ENCODE peak calls at places on chromosomes 11 and 22, in six cellular contexts. V is neural crest cell, N is fibroblast of pulmonary artery, U is AG09319, I is Panc1, D is IMR-90. O is an unnamed sample.

GRCh38 chr22:29167032-29167911 is 38.4 kb upstream of the EMID1 start:
- DNase-seq in V (no peak), N (no peak), U (no peak), I (no peak), D (no peak), O (no peak)

GRCh38 chr11:57387284-57388030 is 3.0 kb downstream of the PRG2 start:
- DNase-seq in V (no peak), N (peak; percentile 48), U (no peak), I (no peak), D (no peak), O (no peak)

GRCh38 chr11:121194731-121195596 is 93.9 kb downstream of the TECTA start:
- DNase-seq in V (peak; percentile 74), N (peak; percentile 79), U (peak; percentile 25), I (peak; percentile 46), D (peak; percentile 64), O (peak; percentile 66)

GRCh38 chr22:30027169-30027568 is 53.1 kb upstream of the HORMAD2 start:
- DNase-seq in V (no peak), N (no peak), U (no peak), I (no peak), D (no peak), O (no peak)

GRCh38 chr22:45162531-45162930 is 1.2 kb upstream of the NUP50 start:
- DNase-seq in V (no peak), N (no peak), U (no peak), I (no peak), D (no peak), O (no peak)

GRCh38 chr22:48501231-48501750 is 1326.4 kb downstream of the BRD1 start:
- DNase-seq in V (no peak), N (no peak), U (no peak), I (no peak), D (no peak), O (no peak)

GRCh38 chr11:6607190-6607635 is 3.6 kb downstream of the ILK start:
- DNase-seq in V (no peak), N (no peak), U (no peak), I (no peak), D (no peak), O (no peak)

GRCh38 chr22:19878461-19879247 is 24.0 kb upstream of the GNB1L start:
- DNase-seq in V (no peak), N (no peak), U (peak; percentile 29), I (no peak), D (peak; percentile 26), O (no peak)

GRCh38 chr11:10139656-10140055 is 154.4 kb downstream of the SBF2 start:
- DNase-seq in V (no peak), N (peak; percentile 84), U (no peak), I (no peak), D (peak; percentile 68), O (no peak)

GRCh38 chr22:22210889-22211833 is 33.4 kb upstream of the VPREB1 start:
- DNase-seq in V (no peak), N (no peak), U (no peak), I (no peak), D (no peak), O (no peak)

GRCh38 chr11:103806130-103806900 is 230.1 kb upstream of the DDI1 start:
- DNase-seq in V (no peak), N (peak; percentile 92), U (peak; percentile 57), I (no peak), D (peak; percentile 93), O (no peak)

GRCh38 chr22:28560005-28560742 is 119.5 kb downstream of the TTC28 start:
- DNase-seq in V (no peak), N (peak; percentile 78), U (no peak), I (no peak), D (peak; percentile 82), O (no peak)

GRCh38 chr22:50015451-50016307 is 3.1 kb upstream of the IL17REL start:
- DNase-seq in V (no peak), N (no peak), U (no peak), I (no peak), D (no peak), O (peak; percentile 8)

GRCh38 chr11:73353422-73353821 is 22.8 kb upstream of the RELT start:
- DNase-seq in V (no peak), N (no peak), U (no peak), I (no peak), D (no peak), O (no peak)

GRCh38 chr22:49328630-49329405 is 498.9 kb downstream of the BRD1 start:
- DNase-seq in V (no peak), N (no peak), U (no peak), I (no peak), D (no peak), O (no peak)

GRCh38 chr11:30585892-30586250 is 282 bp downstream of the MPPED2 start:
- DNase-seq in V (no peak), N (no peak), U (no peak), I (no peak), D (no peak), O (peak; percentile 78)

GRCh38 chr11:288328-289144 is at the start of gene PGGHG:
- DNase-seq in V (peak; percentile 40), N (peak; percentile 33), U (no peak), I (no peak), D (no peak), O (peak; percentile 81)

GRCh38 chr22:30413001-30413400 is 12.6 kb upstream of the MTFP1 start:
- DNase-seq in V (no peak), N (no peak), U (no peak), I (no peak), D (no peak), O (no peak)

DNA sequence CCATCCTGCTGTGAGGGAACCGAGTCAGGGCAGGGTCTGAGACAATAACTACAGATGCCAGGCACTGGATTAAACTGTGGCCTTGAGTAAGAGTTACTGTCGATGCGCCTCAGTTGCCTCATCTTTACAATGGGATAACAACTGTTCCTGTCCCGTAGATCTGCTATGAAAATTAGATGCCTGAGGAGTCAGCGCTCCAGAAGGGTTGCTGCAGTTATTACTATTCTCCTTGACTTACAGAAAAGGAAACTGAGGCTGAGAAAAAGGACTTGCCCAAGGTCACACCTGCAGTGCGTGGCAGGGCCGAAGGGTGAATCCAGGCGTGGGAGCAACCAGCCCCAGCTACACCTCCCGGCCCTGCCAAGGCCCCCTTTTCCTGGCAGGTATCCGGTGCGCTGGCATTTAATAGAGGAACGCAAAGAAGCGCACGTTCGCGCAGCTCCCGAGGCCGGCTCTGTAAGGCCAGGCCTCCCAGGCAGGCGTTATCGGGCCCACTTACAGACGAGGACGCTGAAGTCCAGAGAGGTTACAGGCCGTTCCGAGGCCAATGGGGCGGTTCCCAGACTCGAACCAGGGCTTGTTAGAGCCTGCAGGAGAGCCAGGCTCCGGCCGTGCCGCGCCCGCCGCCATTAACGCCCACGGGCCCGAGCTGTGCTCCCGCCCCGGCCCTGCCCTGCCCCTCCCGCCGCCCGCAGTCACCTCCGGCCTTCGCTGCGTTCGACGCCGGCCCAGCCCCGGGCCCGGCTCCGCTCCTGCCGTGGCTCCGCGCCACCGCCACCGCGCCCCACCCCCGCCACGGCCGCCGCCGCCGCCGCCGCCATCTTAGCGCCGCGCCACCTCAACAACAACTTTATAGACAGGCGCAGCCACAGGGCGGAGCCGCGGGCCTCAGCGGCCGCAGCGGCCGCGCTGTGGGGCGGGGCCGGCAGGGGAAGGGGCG is at the start of gene C11orf68:
- DNase-seq in V (no peak), N (peak; percentile 36), U (no peak), I (no peak), D (no peak), O (no peak)
- TF ChIP-seq CTCF in V (no peak), N (no peak), U (no peak), I (no peak), D (no peak), O (no peak)

DNA sequence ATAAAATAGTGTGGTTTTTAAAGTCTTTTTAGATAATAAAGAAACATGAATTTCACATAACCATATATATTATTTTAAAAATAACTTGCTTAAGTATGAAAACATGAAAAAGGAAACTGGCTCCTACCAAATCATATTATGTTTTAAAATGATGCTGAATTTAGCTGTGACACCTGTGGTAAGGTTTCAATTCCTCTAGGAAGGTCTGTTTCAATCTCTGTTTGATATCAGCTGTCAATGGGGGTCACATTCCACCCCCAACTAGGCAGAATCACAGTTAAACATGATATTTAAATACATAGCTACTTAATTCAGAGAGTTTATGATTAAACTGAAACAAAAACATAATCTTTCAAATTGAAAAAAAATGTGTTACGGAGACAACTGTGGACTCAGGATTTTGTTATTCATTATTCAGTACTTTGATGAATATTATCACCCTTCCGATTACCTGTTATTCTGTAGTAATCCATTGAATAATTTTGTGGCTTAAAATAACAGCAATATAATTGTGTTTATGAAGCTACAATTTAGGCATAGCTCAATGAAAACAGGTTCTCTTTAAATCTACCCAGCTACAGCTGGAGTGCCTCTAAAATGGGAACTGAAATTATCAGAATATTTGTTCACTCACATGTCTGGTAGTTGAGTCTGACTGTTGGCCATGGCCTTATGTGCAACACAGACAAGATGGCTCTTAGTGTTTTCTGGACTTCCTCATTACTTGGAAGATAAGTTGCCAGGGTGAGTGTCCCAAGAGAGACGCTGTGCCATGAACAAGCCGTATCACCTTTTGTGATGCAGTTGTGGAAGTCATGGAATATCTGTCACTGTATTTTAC is 244.6 kb upstream of the ANO3 start:
- DNase-seq in V (no peak), N (no peak), U (no peak), I (no peak), D (no peak), O (no peak)
- TF ChIP-seq CTCF in V (no peak), N (no peak), U (no peak), I (no peak), D (no peak), O (no peak)

GRCh38 chr11:43937434-43938411 is 4.7 kb upstream of the C11orf96 start:
- DNase-seq in V (no peak), N (peak; percentile 71), U (no peak), I (no peak), D (peak; percentile 70), O (no peak)
- TF ChIP-seq CTCF in V (no peak), N (peak; percentile 36), U (no peak), I (no peak), D (no peak), O (no peak)

GRCh38 chr11:75143420-75143731 is 7.5 kb upstream of the SLCO2B1 start:
- DNase-seq in V (no peak), N (no peak), U (no peak), I (no peak), D (no peak), O (no peak)

GRCh38 chr11:75140269-75141138 is 10.4 kb upstream of the SLCO2B1 start:
- DNase-seq in V (peak; percentile 66), N (peak; percentile 43), U (no peak), I (peak; percentile 61), D (peak; percentile 11), O (peak; percentile 81)

GRCh38 chr11:75141166-75141565 is 9.7 kb upstream of the SLCO2B1 start:
- DNase-seq in V (no peak), N (no peak), U (no peak), I (no peak), D (no peak), O (no peak)

GRCh38 chr11:75144716-75145014 is 6.2 kb upstream of the SLCO2B1 start:
- DNase-seq in V (no peak), N (no peak), U (no peak), I (no peak), D (no peak), O (no peak)

DNA sequence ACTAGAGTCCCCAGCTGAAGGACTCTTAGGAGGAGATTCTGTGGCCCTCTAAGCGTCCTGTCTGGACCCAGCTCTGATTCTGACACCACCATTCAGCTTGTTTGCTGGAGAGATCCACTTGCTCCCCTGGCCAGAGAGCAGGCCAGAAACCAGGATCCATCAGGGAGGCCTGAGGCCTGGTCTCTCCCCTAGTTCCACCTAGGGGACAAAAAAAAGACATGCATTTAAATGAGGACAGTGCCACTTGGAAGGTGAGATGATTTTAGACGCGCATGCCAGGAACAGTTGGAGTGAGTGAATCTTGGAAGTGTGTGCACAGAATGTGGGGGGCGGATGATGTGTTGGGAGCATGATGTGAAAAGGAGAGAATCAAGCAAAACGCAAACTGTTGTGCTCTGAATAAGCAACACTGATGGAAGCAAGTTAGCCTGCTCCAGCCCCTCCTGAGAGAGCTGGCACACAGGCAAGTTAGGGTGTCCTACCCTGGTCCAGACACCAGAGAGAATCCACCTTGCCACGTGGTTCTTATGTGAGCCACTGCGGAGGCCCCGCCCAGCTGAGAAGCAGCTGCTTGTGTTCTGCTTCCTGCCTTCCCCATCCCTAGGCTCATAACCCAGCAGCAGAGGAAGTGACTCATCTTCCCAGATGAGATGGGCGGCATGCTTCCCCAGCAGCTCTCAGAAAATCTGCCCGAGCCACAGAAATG is 8.0 kb upstream of the SLCO2B1 start:
- DNase-seq in V (no peak), N (peak; percentile 94), U (peak; percentile 71), I (peak; percentile 68), D (peak; percentile 95), O (no peak)
- TF ChIP-seq CTCF in V (no peak), N (no peak), U (no peak), I (no peak), D (no peak), O (no peak)

O was measured in nephron progenitor cell.